ENCODE peak calls at places on chromosomes 7 and 10, in eight cellular contexts. One of them, this sample, is unnamed. For H3K36me3, the result is how much of the 10 kb centered on the place peaks cover.

GRCh38 chr7:107070710-107071109 is 26.2 kb downstream of the PRKAR2B start:
- DNase-seq in body of pancreas: no peak
- DNase-seq in right atrium auricular region: no peak
- DNase-seq in brain microvascular endothelial cell: no peak
- DNase-seq in GM23338: no peak
- DNase-seq in BE2C: no peak
- DNase-seq in spleen: no peak
- DNase-seq in testis: no peak
- DNase-seq in this sample: no peak

GRCh38 chr10:37390901-37391300 is 265.5 kb downstream of the ANKRD30A start:
- DNase-seq in GM23338: no peak
- DNase-seq in testis: no peak
- DNase-seq in body of pancreas: no peak
- DNase-seq in spleen: no peak
- DNase-seq in right atrium auricular region: no peak
- DNase-seq in brain microvascular endothelial cell: no peak
- DNase-seq in BE2C: no peak
- DNase-seq in this sample: no peak

GRCh38 chr10:127971973-127972615 is 65.2 kb downstream of the PTPRE start:
- DNase-seq in brain microvascular endothelial cell: no peak
- DNase-seq in spleen: no peak
- DNase-seq in body of pancreas: no peak
- DNase-seq in right atrium auricular region: no peak
- DNase-seq in BE2C: no peak
- DNase-seq in GM23338: no peak
- DNase-seq in testis: no peak
- DNase-seq in this sample: no peak

GRCh38 chr7:91784469-91784868 is 96.0 kb downstream of the MTERF1 start:
- DNase-seq in BE2C: no peak
- DNase-seq in testis: no peak
- DNase-seq in spleen: no peak
- DNase-seq in GM23338: no peak
- DNase-seq in body of pancreas: no peak
- DNase-seq in brain microvascular endothelial cell: peak
- DNase-seq in right atrium auricular region: no peak
- DNase-seq in this sample: no peak

GRCh38 chr7:134780166-134780853 is 876 bp downstream of the CALD1 start:
- DNase-seq in testis: no peak
- DNase-seq in BE2C: no peak
- DNase-seq in spleen: no peak
- DNase-seq in body of pancreas: no peak
- DNase-seq in right atrium auricular region: no peak
- DNase-seq in GM23338: no peak
- DNase-seq in brain microvascular endothelial cell: no peak
- DNase-seq in this sample: no peak

GRCh38 chr10:11483189-11484148 is 128.0 kb downstream of the USP6NL start:
- DNase-seq in brain microvascular endothelial cell: no peak
- DNase-seq in BE2C: no peak
- DNase-seq in GM23338: no peak
- DNase-seq in spleen: no peak
- DNase-seq in right atrium auricular region: no peak
- DNase-seq in body of pancreas: no peak
- DNase-seq in testis: no peak
- DNase-seq in this sample: no peak

GRCh38 chr7:111232249-111233084 is 141.5 kb downstream of the LRRN3 start:
- DNase-seq in GM23338: no peak
- DNase-seq in testis: no peak
- DNase-seq in BE2C: no peak
- DNase-seq in right atrium auricular region: no peak
- DNase-seq in body of pancreas: no peak
- DNase-seq in spleen: no peak
- DNase-seq in brain microvascular endothelial cell: peak
- DNase-seq in this sample: no peak

GRCh38 chr7:134910968-134911367 is 75.3 kb upstream of the AGBL3 start:
- DNase-seq in right atrium auricular region: no peak
- DNase-seq in brain microvascular endothelial cell: no peak
- DNase-seq in spleen: no peak
- DNase-seq in GM23338: peak
- DNase-seq in testis: no peak
- DNase-seq in body of pancreas: no peak
- DNase-seq in BE2C: no peak
- DNase-seq in this sample: no peak

GRCh38 chr10:99526861-99527504 is 5.8 kb upstream of the NKX2-3 start:
- DNase-seq in GM23338: peak
- DNase-seq in BE2C: no peak
- DNase-seq in brain microvascular endothelial cell: no peak
- DNase-seq in body of pancreas: no peak
- DNase-seq in right atrium auricular region: no peak
- DNase-seq in spleen: no peak
- DNase-seq in testis: no peak
- DNase-seq in this sample: no peak

GRCh38 chr7:110051386-110051785 is 1039.5 kb upstream of the LRRN3 start:
- DNase-seq in BE2C: no peak
- DNase-seq in brain microvascular endothelial cell: no peak
- DNase-seq in testis: no peak
- DNase-seq in GM23338: no peak
- DNase-seq in right atrium auricular region: no peak
- DNase-seq in spleen: no peak
- DNase-seq in body of pancreas: no peak
- DNase-seq in this sample: no peak

GRCh38 chr10:15427836-15428414 is 56.8 kb upstream of the FAM171A1 start:
- DNase-seq in testis: no peak
- DNase-seq in body of pancreas: no peak
- DNase-seq in right atrium auricular region: no peak
- DNase-seq in brain microvascular endothelial cell: peak
- DNase-seq in GM23338: peak
- DNase-seq in BE2C: no peak
- DNase-seq in spleen: no peak
- DNase-seq in this sample: no peak

GRCh38 chr10:117461766-117462423 is 80.7 kb upstream of the EMX2 start:
- DNase-seq in brain microvascular endothelial cell: peak
- DNase-seq in spleen: peak
- DNase-seq in GM23338: no peak
- DNase-seq in testis: no peak
- DNase-seq in BE2C: no peak
- DNase-seq in right atrium auricular region: peak
- DNase-seq in body of pancreas: no peak
- DNase-seq in this sample: no peak

GRCh38 chr10:102085336-102085735 is 20.2 kb downstream of the HPS6 start:
- DNase-seq in GM23338: no peak
- DNase-seq in BE2C: no peak
- DNase-seq in brain microvascular endothelial cell: no peak
- DNase-seq in testis: no peak
- DNase-seq in right atrium auricular region: no peak
- DNase-seq in spleen: no peak
- DNase-seq in body of pancreas: no peak
- DNase-seq in this sample: no peak

GRCh38 chr10:79342295-79342761 is 4.9 kb upstream of the PPIF start:
- DNase-seq in brain microvascular endothelial cell: no peak
- DNase-seq in right atrium auricular region: no peak
- DNase-seq in GM23338: no peak
- DNase-seq in spleen: no peak
- DNase-seq in body of pancreas: peak
- DNase-seq in BE2C: peak
- DNase-seq in testis: no peak
- DNase-seq in this sample: peak

GRCh38 chr7:158850390-158851174 is 5.8 kb upstream of the DYNC2I1 start:
- DNase-seq in brain microvascular endothelial cell: no peak
- DNase-seq in testis: no peak
- DNase-seq in right atrium auricular region: no peak
- DNase-seq in GM23338: no peak
- DNase-seq in body of pancreas: no peak
- DNase-seq in BE2C: no peak
- DNase-seq in spleen: no peak
- DNase-seq in this sample: no peak

GRCh38 chr7:31052504-31052840 is 364 bp downstream of the ADCYAP1R1 start:
- DNase-seq in brain microvascular endothelial cell: no peak
- DNase-seq in BE2C: no peak
- DNase-seq in spleen: no peak
- DNase-seq in right atrium auricular region: no peak
- DNase-seq in body of pancreas: no peak
- DNase-seq in GM23338: no peak
- DNase-seq in testis: no peak
- DNase-seq in this sample: no peak

GRCh38 chr10:108783897-108784296 is 1139.4 kb downstream of the XPNPEP1 start:
- DNase-seq in GM23338: peak
- DNase-seq in testis: peak
- DNase-seq in brain microvascular endothelial cell: peak
- DNase-seq in body of pancreas: peak
- DNase-seq in right atrium auricular region: no peak
- DNase-seq in spleen: no peak
- DNase-seq in BE2C: peak
- DNase-seq in this sample: peak

GRCh38 chr10:60444494-60445064 is 54.9 kb upstream of the ANK3 start:
- DNase-seq in GM23338: peak
- DNase-seq in right atrium auricular region: no peak
- DNase-seq in BE2C: no peak
- DNase-seq in spleen: no peak
- DNase-seq in testis: no peak
- DNase-seq in body of pancreas: no peak
- DNase-seq in brain microvascular endothelial cell: no peak
- DNase-seq in this sample: no peak

GRCh38 chr7:16089801-16090200 is 331.5 kb downstream of the CRPPA start:
- DNase-seq in spleen: no peak
- DNase-seq in right atrium auricular region: no peak
- DNase-seq in GM23338: no peak
- DNase-seq in BE2C: no peak
- DNase-seq in body of pancreas: no peak
- DNase-seq in testis: no peak
- DNase-seq in brain microvascular endothelial cell: no peak
- DNase-seq in this sample: no peak

GRCh38 chr7:154776350-154776749 is 226.6 kb downstream of the PAXIP1 start:
- DNase-seq in spleen: no peak
- DNase-seq in BE2C: no peak
- DNase-seq in GM23338: no peak
- DNase-seq in testis: no peak
- DNase-seq in body of pancreas: no peak
- DNase-seq in brain microvascular endothelial cell: no peak
- DNase-seq in right atrium auricular region: no peak
- DNase-seq in this sample: no peak

GRCh38 chr7:51731086-51731485 is 414.5 kb upstream of the COBL start:
- DNase-seq in GM23338: peak
- DNase-seq in spleen: no peak
- DNase-seq in brain microvascular endothelial cell: no peak
- DNase-seq in testis: no peak
- DNase-seq in right atrium auricular region: no peak
- DNase-seq in body of pancreas: no peak
- DNase-seq in BE2C: no peak
- DNase-seq in this sample: no peak

GRCh38 chr7:155741805-155742204 is 70.5 kb downstream of the SHH start:
- DNase-seq in spleen: peak
- DNase-seq in right atrium auricular region: no peak
- DNase-seq in BE2C: no peak
- DNase-seq in body of pancreas: no peak
- DNase-seq in testis: no peak
- DNase-seq in brain microvascular endothelial cell: no peak
- DNase-seq in GM23338: no peak
- DNase-seq in this sample: no peak

DNA sequence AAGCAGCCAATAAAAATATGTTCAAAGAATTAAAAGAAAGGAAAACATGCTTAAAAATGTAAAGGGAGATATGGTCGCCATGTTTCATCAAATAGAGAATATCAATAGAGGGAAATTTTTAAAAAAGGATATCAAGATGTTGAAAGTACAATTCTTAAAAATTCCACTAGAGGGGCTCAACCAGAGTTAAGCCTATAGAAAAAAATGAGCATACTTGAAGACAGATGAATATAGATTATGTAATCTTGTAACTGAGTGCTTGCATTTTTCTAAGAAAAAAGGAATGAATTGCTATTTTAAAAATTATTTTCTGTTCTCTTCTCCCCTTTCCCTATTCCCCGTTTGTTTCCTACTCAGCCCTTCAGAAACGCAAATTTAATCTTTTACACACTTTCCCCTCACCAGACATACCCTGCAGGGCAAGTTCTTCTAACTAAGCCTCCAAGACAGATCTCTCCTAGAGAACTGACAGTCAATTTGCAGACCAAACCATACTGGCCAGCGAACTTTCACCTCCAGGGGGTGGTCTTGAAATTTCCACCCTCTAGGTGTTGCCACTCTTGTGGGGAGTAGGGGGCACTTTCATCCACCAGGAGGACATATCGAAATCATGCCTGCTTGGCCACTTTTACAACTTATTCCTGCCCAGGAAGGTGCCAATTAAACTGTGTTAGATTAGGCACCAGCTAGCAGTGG is 67.7 kb downstream of the NSUN6 start:
- DNase-seq in GM23338: no peak
- DNase-seq in testis: no peak
- DNase-seq in BE2C: no peak
- DNase-seq in right atrium auricular region: no peak
- DNase-seq in brain microvascular endothelial cell: no peak
- DNase-seq in body of pancreas: no peak
- DNase-seq in spleen: no peak
- DNase-seq in this sample: no peak
- H3K36me3 ChIP-seq in GM23338: under half
- H3K36me3 ChIP-seq in testis: under half
- H3K36me3 ChIP-seq in BE2C: under half
- H3K36me3 ChIP-seq in right atrium auricular region: under half
- H3K36me3 ChIP-seq in brain microvascular endothelial cell: under half
- H3K36me3 ChIP-seq in body of pancreas: under half
- H3K36me3 ChIP-seq in spleen: half or more
- H3K36me3 ChIP-seq in this sample: under half

GRCh38 chr7:20012100-20012499 is 205.1 kb downstream of the MACC1 start:
- DNase-seq in testis: no peak
- DNase-seq in BE2C: no peak
- DNase-seq in GM23338: no peak
- DNase-seq in body of pancreas: no peak
- DNase-seq in brain microvascular endothelial cell: no peak
- DNase-seq in spleen: no peak
- DNase-seq in right atrium auricular region: no peak
- DNase-seq in this sample: no peak
- H3K4me3 ChIP-seq in testis: no peak
- H3K4me3 ChIP-seq in BE2C: no peak
- H3K4me3 ChIP-seq in GM23338: no peak
- H3K4me3 ChIP-seq in body of pancreas: no peak
- H3K4me3 ChIP-seq in brain microvascular endothelial cell: no peak
- H3K4me3 ChIP-seq in spleen: no peak
- H3K4me3 ChIP-seq in right atrium auricular region: no peak
- H3K4me3 ChIP-seq in this sample: no peak

GRCh38 chr10:28410420-28411135 is 107.7 kb upstream of the MPP7 start:
- DNase-seq in testis: no peak
- DNase-seq in GM23338: peak
- DNase-seq in spleen: no peak
- DNase-seq in BE2C: no peak
- DNase-seq in brain microvascular endothelial cell: no peak
- DNase-seq in body of pancreas: no peak
- DNase-seq in right atrium auricular region: no peak
- DNase-seq in this sample: no peak
- TF ChIP-seq CTCF in testis: no peak
- TF ChIP-seq CTCF in GM23338: peak
- TF ChIP-seq CTCF in spleen: no peak
- TF ChIP-seq CTCF in BE2C: peak
- TF ChIP-seq CTCF in brain microvascular endothelial cell: peak
- TF ChIP-seq CTCF in body of pancreas: no peak
- TF ChIP-seq CTCF in right atrium auricular region: no peak
- TF ChIP-seq CTCF in this sample: no peak

DNA sequence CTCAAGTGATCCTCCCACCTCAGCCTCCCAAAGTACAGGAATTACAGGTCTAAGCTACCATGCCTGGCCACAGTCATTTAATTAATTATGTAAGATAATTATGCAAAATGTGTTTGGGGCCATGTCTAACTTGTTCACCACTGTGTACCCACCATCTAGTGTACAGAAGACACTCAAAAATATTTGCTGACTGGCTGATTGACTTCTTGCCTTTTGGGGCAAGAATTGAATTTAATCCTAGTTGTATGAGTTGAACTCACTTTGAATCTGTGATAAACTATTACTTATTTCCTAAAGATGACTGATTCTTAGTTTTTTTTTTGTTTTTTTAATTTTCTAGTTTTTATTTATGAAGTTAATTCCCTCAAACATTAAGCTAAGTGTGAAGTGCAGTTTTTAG is 15.8 kb upstream of the ZC3HAV1L start:
- DNase-seq in right atrium auricular region: no peak
- DNase-seq in spleen: no peak
- DNase-seq in body of pancreas: no peak
- DNase-seq in BE2C: no peak
- DNase-seq in testis: no peak
- DNase-seq in brain microvascular endothelial cell: no peak
- DNase-seq in GM23338: no peak
- DNase-seq in this sample: no peak
- H3K36me3 ChIP-seq in right atrium auricular region: half or more
- H3K36me3 ChIP-seq in spleen: half or more
- H3K36me3 ChIP-seq in body of pancreas: under half
- H3K36me3 ChIP-seq in BE2C: under half
- H3K36me3 ChIP-seq in testis: under half
- H3K36me3 ChIP-seq in brain microvascular endothelial cell: under half
- H3K36me3 ChIP-seq in GM23338: under half
- H3K36me3 ChIP-seq in this sample: under half

This sample was measured in WERI-Rb-1.